ENCODE peak calls at places on chromosome 19, in six cellular contexts. J is NCI-H1092; I is T-helper 1 cell; Z is stomach; H is CD8-positive, alpha-beta memory T cell; Q is stimulated activated CD4-positive, alpha-beta T cell treated with anti-CD3 and anti-CD28 coated beads, Interleukin-1b, Interleukin-23, amount 100 ng/mL, for 1 hour. U is an unnamed sample.

GRCh38 chr19:6216236-6216995 is 63.4 kb downstream of the MLLT1 start:
- DNase-seq in H (no peak), Z (no peak), J (no peak), Q (no peak), I (no peak), U (no peak)

GRCh38 chr19:44614313-44614712 is 950 bp downstream of the IGSF23 start:
- DNase-seq in I (no peak), H (no peak), Z (no peak), Q (no peak), J (no peak), U (no peak)

GRCh38 chr19:39352549-39353285 is 10.5 kb downstream of the SAMD4B start:
- DNase-seq in Z (no peak), I (no peak), J (no peak), H (no peak), Q (no peak), U (no peak)

GRCh38 chr19:41616785-41617621 is 9.9 kb downstream of the CEACAM4 start:
- DNase-seq in J (no peak), H (no peak), Z (no peak), Q (no peak), I (no peak), U (no peak)

GRCh38 chr19:19558636-19559035 is 20.6 kb downstream of the CILP2 start:
- DNase-seq in Q (no peak), H (no peak), J (no peak), I (no peak), Z (no peak), U (no peak)

GRCh38 chr19:52963229-52963760 is 614 bp upstream of the ZNF816 start:
- DNase-seq in I (no peak), Q (no peak), H (no peak), J (no peak), Z (no peak), U (no peak)

GRCh38 chr19:46076951-46077814 is 36.4 kb upstream of the IGFL4 start:
- DNase-seq in J (peak), I (peak), H (no peak), Z (peak), Q (no peak), U (peak)

GRCh38 chr19:15466851-15467733 is 2.7 kb upstream of the RASAL3 start:
- DNase-seq in Q (peak), I (peak), Z (no peak), J (no peak), H (peak), U (peak)

GRCh38 chr19:43751466-43752220 is 3.1 kb downstream of the SMG9 start:
- DNase-seq in Q (no peak), J (no peak), Z (no peak), H (no peak), I (no peak), U (no peak)